ENCODE peak calls at places on chromosomes 13 and 19, in eight cellular contexts. X, H, D, R, N, U, T and C are unnamed samples.

GRCh38 chr13:75302031-75302430 is 179.9 kb downstream of the TBC1D4 start:
- DNase-seq in X (no peak), H (no peak), D (no peak), R (no peak), N (no peak), U (no peak), T (peak; percentile 43), C (no peak)

GRCh38 chr19:4987286-4987685 is 18.4 kb downstream of the KDM4B start:
- DNase-seq in X (no peak), H (peak; percentile 46), D (no peak), R (no peak), N (no peak), U (peak; percentile 45), T (peak; percentile 50), C (no peak)

GRCh38 chr13:29923554-29924481 is 73.4 kb upstream of the UBL3 start:
- DNase-seq in X (peak; percentile 87), H (peak; percentile 41), D (peak; percentile 97), R (peak; percentile 94), N (peak; percentile 45), U (peak; percentile 99), T (peak; percentile 92), C (peak; percentile 92)

GRCh38 chr13:23447927-23448326 is 14.4 kb upstream of the SACS start:
- DNase-seq in X (no peak), H (no peak), D (no peak), R (no peak), N (no peak), U (peak; percentile 67), T (no peak), C (no peak)

GRCh38 chr19:29484876-29485275 is 40.9 kb upstream of the VSTM2B start:
- DNase-seq in X (no peak), H (no peak), D (no peak), R (no peak), N (no peak), U (no peak), T (no peak), C (no peak)

GRCh38 chr13:27607125-27607524 is 13.2 kb downstream of the LNX2 start:
- DNase-seq in X (no peak), H (peak; percentile 6), D (peak; percentile 76), R (no peak), N (no peak), U (peak; percentile 85), T (peak; percentile 20), C (no peak)

GRCh38 chr13:40116008-40116407 is 460.5 kb downstream of the COG6 start:
- DNase-seq in X (peak; percentile 5), H (peak; percentile 5), D (peak; percentile 72), R (no peak), N (no peak), U (peak; percentile 83), T (peak; percentile 44), C (no peak)

GRCh38 chr13:47632311-47632710 is 368.8 kb downstream of the SUCLA2 start:
- DNase-seq in X (no peak), H (no peak), D (no peak), R (no peak), N (no peak), U (no peak), T (no peak), C (no peak)

GRCh38 chr19:13938361-13939027 is at the start of gene PODNL1:
- DNase-seq in X (peak; percentile 52), H (no peak), D (no peak), R (no peak), N (no peak), U (peak; percentile 87), T (no peak), C (no peak)

GRCh38 chr13:68128297-68128915 is 898.3 kb upstream of the PCDH9 start:
- DNase-seq in X (no peak), H (no peak), D (no peak), R (no peak), N (no peak), U (no peak), T (no peak), C (no peak)

GRCh38 chr19:31270897-31271568 is 78.2 kb downstream of the TSHZ3 start:
- DNase-seq in X (no peak), H (no peak), D (no peak), R (no peak), N (no peak), U (peak; percentile 92), T (no peak), C (no peak)

GRCh38 chr19:35784401-35785086 is 9.2 kb downstream of the ARHGAP33 start:
- DNase-seq in X (peak; percentile 95), H (peak; percentile 33), D (no peak), R (no peak), N (no peak), U (no peak), T (no peak), C (no peak)

GRCh38 chr13:48491423-48492122 is 41.3 kb downstream of the RCBTB2 start:
- DNase-seq in X (no peak), H (no peak), D (no peak), R (no peak), N (no peak), U (no peak), T (no peak), C (no peak)

DNA sequence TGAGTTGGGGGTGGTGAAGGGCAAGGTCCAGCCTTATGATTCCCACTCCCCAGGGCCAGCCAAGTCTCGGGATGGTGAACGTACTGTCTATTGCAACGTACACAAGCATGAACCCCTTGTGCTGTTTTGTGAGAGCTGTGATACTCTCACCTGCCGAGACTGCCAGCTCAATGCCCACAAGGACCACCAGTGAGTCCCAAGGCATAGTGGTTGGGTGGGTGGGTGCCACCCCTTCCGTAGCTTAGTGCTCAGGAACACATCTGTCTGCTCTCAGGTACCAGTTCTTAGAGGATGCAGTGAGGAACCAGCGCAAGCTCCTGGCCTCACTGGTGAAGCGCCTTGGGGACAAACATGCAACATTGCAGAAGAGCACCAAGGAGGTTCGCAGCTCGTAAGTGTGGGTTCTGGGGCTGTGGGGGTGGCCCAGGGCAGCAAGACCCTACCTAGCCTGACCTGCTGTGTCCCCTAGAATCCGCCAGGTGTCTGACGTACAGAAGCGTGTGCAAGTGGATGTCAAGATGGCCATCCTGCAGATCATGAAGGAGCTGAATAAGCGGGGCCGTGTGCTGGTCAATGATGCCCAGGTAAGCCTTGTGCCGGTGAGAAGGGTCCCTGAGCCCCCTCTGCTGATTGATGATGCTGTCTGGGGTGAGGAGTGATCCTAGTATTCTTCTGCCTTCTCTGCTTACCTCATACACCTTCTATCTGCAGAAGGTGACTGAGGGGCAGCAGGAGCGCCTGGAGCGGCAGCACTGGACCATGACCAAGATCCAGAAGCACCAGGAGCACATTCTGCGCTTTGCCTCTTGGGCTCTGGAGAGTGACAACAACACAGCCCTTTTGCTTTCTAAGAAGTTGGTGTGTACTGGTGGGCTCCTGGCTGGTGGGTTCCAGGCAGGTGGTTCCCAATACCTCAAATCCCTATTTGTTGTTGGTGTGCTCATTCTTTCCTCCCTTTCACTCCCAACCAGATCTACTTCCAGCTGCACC is 3.8 kb downstream of the TRIM28 start:
- DNase-seq in X (no peak), H (no peak), D (no peak), R (no peak), N (no peak), U (no peak), T (no peak), C (no peak)
- H3K4me1 ChIP-seq in X (peaks cover 8% of the 10 kb centered on the region), H (peaks cover 12% of the 10 kb centered on the region), D (peaks cover 13% of the 10 kb centered on the region), R (no peaks in the 10 kb centered on the region), N (peaks cover 17% of the 10 kb centered on the region), U (peaks cover 9% of the 10 kb centered on the region), T (peaks cover 30% of the 10 kb centered on the region), C (peaks cover 23% of the 10 kb centered on the region)

DNA sequence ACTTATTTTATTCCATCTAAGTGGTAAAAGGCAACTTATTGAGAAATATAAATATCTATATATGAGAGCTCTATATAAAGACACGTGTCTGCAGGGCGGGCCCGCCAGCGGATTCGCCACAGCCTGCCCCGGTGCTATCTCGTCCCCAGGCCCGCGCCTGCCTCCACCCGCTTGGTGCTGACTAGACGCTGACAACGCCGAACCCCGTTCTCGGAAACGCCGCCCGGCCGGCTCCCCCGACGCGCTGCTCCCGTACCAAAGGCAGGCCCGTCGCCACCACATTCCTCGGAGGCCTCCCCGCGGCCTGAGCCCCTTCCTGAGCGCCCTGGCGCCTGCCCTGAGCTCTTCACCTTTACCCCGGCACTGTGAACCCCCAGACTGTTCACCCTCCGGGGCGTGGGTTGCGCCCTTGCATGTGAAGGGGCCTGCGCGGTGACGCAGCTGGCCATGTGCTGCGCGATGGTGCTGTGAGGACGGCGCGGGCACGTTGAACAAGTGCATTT is 6.0 kb downstream of the PLEKHJ1 start:
- DNase-seq in X (no peak), H (no peak), D (no peak), R (no peak), N (no peak), U (no peak), T (no peak), C (no peak)
- H3K4me1 ChIP-seq in X (peaks cover under 1% of the 10 kb centered on the region), H (peaks cover 1% of the 10 kb centered on the region), D (no peaks in the 10 kb centered on the region), R (no peaks in the 10 kb centered on the region), N (peaks cover 10% of the 10 kb centered on the region), U (no peaks in the 10 kb centered on the region), T (peaks cover 30% of the 10 kb centered on the region), C (peaks cover 16% of the 10 kb centered on the region)

GRCh38 chr19:46946090-46946489 is 73.5 kb upstream of the NPAS1 start:
- DNase-seq in X (no peak), H (no peak), D (no peak), R (no peak), N (no peak), U (no peak), T (no peak), C (no peak)

GRCh38 chr19:46944123-46944718 is 75.4 kb upstream of the NPAS1 start:
- DNase-seq in X (no peak), H (no peak), D (no peak), R (peak; percentile 19), N (no peak), U (no peak), T (no peak), C (no peak)

GRCh38 chr19:46945668-46946067 is 74.0 kb upstream of the NPAS1 start:
- DNase-seq in X (no peak), H (no peak), D (no peak), R (no peak), N (no peak), U (no peak), T (no peak), C (peak; percentile 40)

GRCh38 chr19:46944918-46945628 is 74.6 kb upstream of the NPAS1 start:
- DNase-seq in X (peak; percentile 78), H (peak; percentile 87), D (no peak), R (peak; percentile 89), N (no peak), U (peak; percentile 70), T (peak; percentile 81), C (peak; percentile 86)

DNA sequence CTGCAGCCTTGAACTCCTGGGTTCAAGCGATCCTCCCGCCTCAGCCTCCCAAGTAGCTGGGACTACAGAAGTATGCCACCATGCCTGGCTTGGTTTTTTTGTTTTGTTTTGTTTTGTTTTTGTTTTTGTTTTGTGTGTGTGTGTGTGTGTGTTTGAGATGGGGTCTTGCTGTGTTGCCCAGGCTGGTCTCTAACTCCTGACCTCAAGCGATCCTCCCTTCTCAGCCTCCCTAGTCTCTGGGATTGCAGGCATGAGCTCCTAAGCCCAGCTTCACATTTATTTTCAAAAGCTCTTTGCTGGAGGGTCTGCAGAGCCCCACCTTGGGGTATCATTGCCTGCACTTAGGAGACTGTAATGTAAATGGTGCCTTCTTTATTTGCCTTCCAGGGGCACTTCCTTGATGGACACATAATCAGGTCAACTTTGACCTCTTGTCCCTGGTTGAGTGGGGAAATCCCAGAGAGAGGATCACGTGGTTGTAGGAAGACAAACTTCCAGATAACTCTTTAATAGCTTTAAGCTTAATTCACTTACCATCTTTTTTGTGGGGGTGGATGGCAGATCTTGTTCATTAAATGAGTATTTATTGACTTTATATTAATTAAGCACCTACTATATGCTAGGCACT is 72.9 kb upstream of the NPAS1 start:
- DNase-seq in X (no peak), H (no peak), D (no peak), R (no peak), N (no peak), U (no peak), T (no peak), C (no peak)
- H3K4me1 ChIP-seq in X (peaks cover 20% of the 10 kb centered on the region), H (peaks cover 15% of the 10 kb centered on the region), D (peaks cover 15% of the 10 kb centered on the region), R (peaks cover 8% of the 10 kb centered on the region), N (no peaks in the 10 kb centered on the region), U (peaks cover 28% of the 10 kb centered on the region), T (peaks cover 39% of the 10 kb centered on the region), C (peaks cover 33% of the 10 kb centered on the region)

GRCh38 chr19:1101337-1101698 is 2.5 kb upstream of the GPX4 start:
- DNase-seq in X (peak; percentile 26), H (no peak), D (no peak), R (no peak), N (no peak), U (no peak), T (no peak), C (peak; percentile 57)
- H3K4me1 ChIP-seq in X (peaks cover 11% of the 10 kb centered on the region), H (peaks cover 20% of the 10 kb centered on the region), D (peaks cover 41% of the 10 kb centered on the region), R (no peaks in the 10 kb centered on the region), N (peaks cover 51% of the 10 kb centered on the region), U (peaks cover 20% of the 10 kb centered on the region), T (peaks cover 47% of the 10 kb centered on the region), C (peaks cover 77% of the 10 kb centered on the region)